ENCODE peak calls at places on chromosomes 16 and 17, in six cellular contexts. One of them, this sample, is unnamed.

GRCh38 chr17:19357351-19358140 is 5.0 kb downstream of the B9D1 start:
- DNase-seq in cardiac fibroblast: no peak
- DNase-seq in cardiac muscle cell: no peak
- DNase-seq in lower leg skin: no peak
- DNase-seq in HCT116: no peak
- DNase-seq in foreskin fibroblast: no peak
- DNase-seq in this sample: no peak

GRCh38 chr17:64226132-64226531 is 36.9 kb downstream of the TEX2 start:
- DNase-seq in cardiac fibroblast: no peak
- DNase-seq in cardiac muscle cell: peak
- DNase-seq in lower leg skin: no peak
- DNase-seq in HCT116: no peak
- DNase-seq in foreskin fibroblast: no peak
- DNase-seq in this sample: no peak

GRCh38 chr17:81267390-81268067 is 27.6 kb downstream of the SLC38A10 start:
- DNase-seq in cardiac fibroblast: no peak
- DNase-seq in cardiac muscle cell: no peak
- DNase-seq in lower leg skin: no peak
- DNase-seq in HCT116: no peak
- DNase-seq in foreskin fibroblast: no peak
- DNase-seq in this sample: no peak

GRCh38 chr17:73802314-73802713 is 158.1 kb upstream of the SDK2 start:
- DNase-seq in cardiac fibroblast: no peak
- DNase-seq in cardiac muscle cell: no peak
- DNase-seq in lower leg skin: no peak
- DNase-seq in HCT116: no peak
- DNase-seq in foreskin fibroblast: no peak
- DNase-seq in this sample: no peak

GRCh38 chr16:29825145-29826044 is 5.1 kb downstream of the MVP start:
- DNase-seq in cardiac fibroblast: peak
- DNase-seq in cardiac muscle cell: peak
- DNase-seq in lower leg skin: no peak
- DNase-seq in HCT116: no peak
- DNase-seq in foreskin fibroblast: peak
- DNase-seq in this sample: peak

GRCh38 chr16:27236635-27237228 is 31.8 kb downstream of the NSMCE1 start:
- DNase-seq in cardiac fibroblast: no peak
- DNase-seq in cardiac muscle cell: no peak
- DNase-seq in lower leg skin: no peak
- DNase-seq in HCT116: no peak
- DNase-seq in foreskin fibroblast: no peak
- DNase-seq in this sample: no peak

GRCh38 chr16:71456801-71457200 is 5.2 kb downstream of the ZNF23 start:
- DNase-seq in cardiac fibroblast: no peak
- DNase-seq in cardiac muscle cell: no peak
- DNase-seq in lower leg skin: no peak
- DNase-seq in HCT116: no peak
- DNase-seq in foreskin fibroblast: no peak
- DNase-seq in this sample: no peak

GRCh38 chr17:72677714-72678390 is 414.6 kb downstream of the SLC39A11 start:
- DNase-seq in cardiac fibroblast: peak
- DNase-seq in cardiac muscle cell: peak
- DNase-seq in lower leg skin: no peak
- DNase-seq in HCT116: no peak
- DNase-seq in foreskin fibroblast: peak
- DNase-seq in this sample: peak

GRCh38 chr16:15770512-15770911 is 86.3 kb downstream of the MYH11 start:
- DNase-seq in cardiac fibroblast: peak
- DNase-seq in cardiac muscle cell: peak
- DNase-seq in lower leg skin: no peak
- DNase-seq in HCT116: no peak
- DNase-seq in foreskin fibroblast: no peak
- DNase-seq in this sample: no peak

GRCh38 chr17:5706835-5707234 is 122.5 kb upstream of the NLRP1 start:
- DNase-seq in cardiac fibroblast: peak
- DNase-seq in cardiac muscle cell: peak
- DNase-seq in lower leg skin: peak
- DNase-seq in HCT116: peak
- DNase-seq in foreskin fibroblast: peak
- DNase-seq in this sample: peak

GRCh38 chr17:72404872-72405271 is 284.1 kb downstream of the SOX9 start:
- DNase-seq in cardiac fibroblast: peak
- DNase-seq in cardiac muscle cell: peak
- DNase-seq in lower leg skin: no peak
- DNase-seq in HCT116: no peak
- DNase-seq in foreskin fibroblast: peak
- DNase-seq in this sample: peak

GRCh38 chr17:57097832-57098421 is 12.9 kb downstream of the AKAP1 start:
- DNase-seq in cardiac fibroblast: peak
- DNase-seq in cardiac muscle cell: peak
- DNase-seq in lower leg skin: no peak
- DNase-seq in HCT116: no peak
- DNase-seq in foreskin fibroblast: peak
- DNase-seq in this sample: peak

GRCh38 chr16:21101631-21102420 is 48.8 kb downstream of the DNAH3 start:
- DNase-seq in cardiac fibroblast: peak
- DNase-seq in cardiac muscle cell: peak
- DNase-seq in lower leg skin: no peak
- DNase-seq in HCT116: peak
- DNase-seq in foreskin fibroblast: peak
- DNase-seq in this sample: peak

DNA sequence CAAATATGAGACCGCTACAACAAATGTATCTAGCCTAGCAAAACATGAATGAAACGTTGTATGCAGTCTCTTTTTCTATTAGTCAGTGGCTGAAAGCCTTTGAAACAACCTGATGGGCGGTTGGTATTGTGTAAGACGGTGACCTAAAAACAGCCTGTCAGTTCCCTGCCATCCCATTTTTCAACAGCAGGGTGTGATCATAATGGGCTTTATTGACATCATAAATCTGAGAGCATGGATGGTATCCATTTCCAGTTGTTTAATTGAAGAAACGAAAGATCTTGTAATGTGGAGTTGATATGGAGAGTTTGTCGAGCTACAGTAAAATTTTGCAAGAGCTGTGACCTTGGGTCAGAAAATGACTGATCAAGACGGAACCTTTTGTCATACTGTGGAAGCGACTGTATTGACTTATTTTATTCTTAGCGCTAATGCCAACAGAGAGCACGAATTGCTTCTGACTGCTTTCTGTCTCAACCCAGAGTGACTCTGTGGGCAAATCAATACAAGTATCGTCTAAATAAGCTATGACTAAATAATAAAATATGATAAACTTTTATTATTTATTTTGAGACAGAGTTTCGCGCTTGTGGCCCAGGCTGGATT is 12.3 kb upstream of the MEIOB start:
- DNase-seq in cardiac fibroblast: peak
- DNase-seq in cardiac muscle cell: peak
- DNase-seq in lower leg skin: no peak
- DNase-seq in HCT116: peak
- DNase-seq in foreskin fibroblast: peak
- DNase-seq in this sample: peak
- TF ChIP-seq CTCF in cardiac fibroblast: peak
- TF ChIP-seq CTCF in cardiac muscle cell: peak
- TF ChIP-seq CTCF in lower leg skin: no peak
- TF ChIP-seq CTCF in HCT116: peak
- TF ChIP-seq CTCF in foreskin fibroblast: peak
- TF ChIP-seq CTCF in this sample: peak

GRCh38 chr16:88732961-88733294 is 26.6 kb downstream of the CTU2 start:
- DNase-seq in cardiac fibroblast: no peak
- DNase-seq in cardiac muscle cell: no peak
- DNase-seq in lower leg skin: no peak
- DNase-seq in HCT116: no peak
- DNase-seq in foreskin fibroblast: no peak
- DNase-seq in this sample: no peak
- H3K4me3 ChIP-seq in cardiac fibroblast: no peak
- H3K4me3 ChIP-seq in cardiac muscle cell: no peak
- H3K4me3 ChIP-seq in lower leg skin: no peak
- H3K4me3 ChIP-seq in HCT116: no peak
- H3K4me3 ChIP-seq in foreskin fibroblast: no peak
- H3K4me3 ChIP-seq in this sample: no peak

GRCh38 chr17:39641883-39642282 is 4.9 kb downstream of the STARD3 start:
- DNase-seq in cardiac fibroblast: no peak
- DNase-seq in cardiac muscle cell: no peak
- DNase-seq in lower leg skin: no peak
- DNase-seq in HCT116: no peak
- DNase-seq in foreskin fibroblast: no peak
- DNase-seq in this sample: no peak
- TF ChIP-seq CTCF in cardiac fibroblast: no peak
- TF ChIP-seq CTCF in cardiac muscle cell: no peak
- TF ChIP-seq CTCF in lower leg skin: no peak
- TF ChIP-seq CTCF in HCT116: no peak
- TF ChIP-seq CTCF in foreskin fibroblast: no peak
- TF ChIP-seq CTCF in this sample: no peak

GRCh38 chr16:10870137-10870776 is 6.7 kb upstream of the CIITA start:
- DNase-seq in cardiac fibroblast: no peak
- DNase-seq in cardiac muscle cell: no peak
- DNase-seq in lower leg skin: no peak
- DNase-seq in HCT116: no peak
- DNase-seq in foreskin fibroblast: no peak
- DNase-seq in this sample: no peak

GRCh38 chr16:10870808-10871156 is 6.2 kb upstream of the CIITA start:
- DNase-seq in cardiac fibroblast: no peak
- DNase-seq in cardiac muscle cell: no peak
- DNase-seq in lower leg skin: no peak
- DNase-seq in HCT116: no peak
- DNase-seq in foreskin fibroblast: no peak
- DNase-seq in this sample: no peak

GRCh38 chr16:10868089-10868488 is 8.9 kb upstream of the CIITA start:
- DNase-seq in cardiac fibroblast: no peak
- DNase-seq in cardiac muscle cell: no peak
- DNase-seq in lower leg skin: no peak
- DNase-seq in HCT116: no peak
- DNase-seq in foreskin fibroblast: no peak
- DNase-seq in this sample: no peak

GRCh38 chr16:10867199-10867598 is 9.8 kb upstream of the CIITA start:
- DNase-seq in cardiac fibroblast: no peak
- DNase-seq in cardiac muscle cell: no peak
- DNase-seq in lower leg skin: no peak
- DNase-seq in HCT116: no peak
- DNase-seq in foreskin fibroblast: no peak
- DNase-seq in this sample: no peak

DNA sequence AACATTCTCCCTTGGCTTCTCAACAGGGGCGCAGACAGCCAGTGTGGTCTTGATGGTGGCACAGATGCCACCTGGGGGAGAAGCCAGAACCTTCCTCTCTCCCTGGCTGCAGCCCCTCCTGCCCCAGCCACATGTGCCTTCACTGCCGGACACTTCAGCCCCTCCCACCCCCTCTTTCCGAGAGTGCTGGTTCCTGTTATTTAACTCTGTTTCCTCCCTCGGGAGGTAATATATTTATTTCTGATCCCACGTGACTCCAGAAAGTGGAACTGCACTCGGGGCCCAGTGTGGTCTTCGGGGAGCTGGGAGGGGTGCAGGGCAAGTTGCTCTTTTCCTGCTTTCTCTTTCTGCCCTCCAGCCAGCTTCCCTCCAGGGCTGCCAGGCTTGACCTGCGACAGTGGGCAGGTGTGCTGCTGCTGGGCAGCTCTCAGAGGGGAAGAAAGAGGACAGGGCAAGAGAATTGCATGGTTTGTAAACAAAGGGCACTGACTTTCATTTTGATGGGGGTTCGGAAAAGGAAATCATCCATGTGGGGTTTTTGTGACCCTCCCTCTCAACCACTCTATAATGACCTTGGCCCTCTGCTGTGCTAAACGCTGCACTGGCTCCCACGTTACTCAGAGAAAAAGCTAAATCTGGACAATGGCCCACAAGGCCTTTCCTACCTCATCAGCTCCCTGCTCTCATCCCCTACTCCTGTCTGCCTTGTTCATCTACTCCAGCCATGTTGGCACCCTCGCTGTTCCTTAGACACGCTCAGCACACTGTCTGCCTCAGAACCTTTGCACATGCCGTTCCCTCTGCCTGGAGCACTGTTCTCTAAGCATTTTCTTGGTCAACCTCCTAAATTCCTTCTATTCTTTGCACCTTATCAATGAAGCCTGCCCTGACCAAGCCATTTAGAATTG is 8.2 kb upstream of the CIITA start:
- DNase-seq in cardiac fibroblast: no peak
- DNase-seq in cardiac muscle cell: no peak
- DNase-seq in lower leg skin: no peak
- DNase-seq in HCT116: no peak
- DNase-seq in foreskin fibroblast: no peak
- DNase-seq in this sample: no peak
- H3K4me3 ChIP-seq in cardiac fibroblast: no peak
- H3K4me3 ChIP-seq in cardiac muscle cell: no peak
- H3K4me3 ChIP-seq in lower leg skin: no peak
- H3K4me3 ChIP-seq in HCT116: no peak
- H3K4me3 ChIP-seq in foreskin fibroblast: no peak
- H3K4me3 ChIP-seq in this sample: no peak

DNA sequence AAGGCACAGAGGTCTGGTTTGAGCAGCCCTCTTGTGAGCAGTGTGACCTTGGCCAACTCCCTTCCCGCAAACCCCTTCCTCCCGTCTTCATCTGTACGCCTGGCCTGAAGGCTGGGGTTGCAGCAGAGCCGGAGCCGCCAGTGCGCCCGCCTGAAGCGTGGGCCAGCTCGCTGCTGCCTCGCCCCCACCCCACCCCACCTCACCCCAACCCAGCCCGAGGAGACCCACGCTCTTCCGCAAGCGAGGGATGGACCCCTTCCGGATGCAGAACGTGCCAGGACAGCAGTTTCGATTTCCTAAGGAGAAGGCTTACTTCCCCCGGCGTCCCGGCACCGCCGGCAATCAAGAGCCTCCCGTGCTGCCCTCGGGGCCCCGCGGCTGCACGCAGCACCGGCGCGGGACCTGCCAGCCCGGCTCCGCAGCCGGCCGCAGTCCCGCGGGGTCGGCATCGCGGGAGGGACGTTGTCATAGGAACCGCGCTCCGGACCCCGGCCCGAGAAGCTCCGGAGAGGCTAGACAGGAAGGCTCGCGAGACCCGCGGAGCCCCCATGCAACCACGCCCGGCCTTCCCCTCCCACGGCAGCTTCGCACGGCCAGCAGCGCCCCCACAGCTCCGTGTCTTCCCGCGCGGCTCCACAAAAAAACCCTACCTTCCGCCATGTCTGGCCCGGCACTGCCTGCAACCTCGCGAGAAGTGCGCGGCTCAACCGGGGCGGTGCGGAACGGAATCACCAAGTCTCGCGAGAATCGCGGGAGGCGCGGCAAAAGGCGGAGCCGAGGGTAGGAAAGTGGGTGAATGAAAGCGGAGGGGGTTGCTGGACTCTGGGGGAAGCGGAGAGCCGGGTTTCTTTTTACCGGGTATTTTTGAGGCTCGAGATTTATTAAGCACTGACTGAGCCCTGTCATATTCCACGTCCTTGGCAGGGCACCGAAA is at the start of gene ANKFY1:
- DNase-seq in cardiac fibroblast: peak
- DNase-seq in cardiac muscle cell: peak
- DNase-seq in lower leg skin: peak
- DNase-seq in HCT116: peak
- DNase-seq in foreskin fibroblast: peak
- DNase-seq in this sample: peak
- TF ChIP-seq CTCF in cardiac fibroblast: no peak
- TF ChIP-seq CTCF in cardiac muscle cell: no peak
- TF ChIP-seq CTCF in lower leg skin: no peak
- TF ChIP-seq CTCF in HCT116: no peak
- TF ChIP-seq CTCF in foreskin fibroblast: no peak
- TF ChIP-seq CTCF in this sample: peak